ENCODE peak calls at places on chromosomes 1 and 21, in five cellular contexts. E, A, Y, B and F are unnamed samples.

GRCh38 chr1:106613861-106614260 is 442.6 kb upstream of the PRMT6 start:
- DNase-seq in E (no peak), A (no peak), Y (no peak), B (no peak), F (no peak)

GRCh38 chr1:6445062-6445763 is 20.6 kb downstream of the ESPN start:
- DNase-seq in E (peak), A (no peak), Y (no peak), B (no peak), F (no peak)

GRCh38 chr1:154945160-154945961 is 8.8 kb upstream of the PMVK start:
- DNase-seq in E (no peak), A (no peak), Y (no peak), B (no peak), F (no peak)

GRCh38 chr1:214143015-214143775 is 137.8 kb upstream of the SMYD2 start:
- DNase-seq in E (no peak), A (no peak), Y (no peak), B (no peak), F (no peak)

GRCh38 chr1:47849611-47850261 is 147.4 kb downstream of the TRABD2B start:
- DNase-seq in E (no peak), A (no peak), Y (no peak), B (no peak), F (no peak)

GRCh38 chr1:177505905-177506590 is 335.3 kb downstream of the BRINP2 start:
- DNase-seq in E (peak), A (no peak), Y (peak), B (no peak), F (no peak)

GRCh38 chr1:236081546-236082227 is 16.8 kb upstream of the NID1 start:
- DNase-seq in E (no peak), A (no peak), Y (no peak), B (no peak), F (no peak)

GRCh38 chr1:58754683-58755467 is 29.0 kb downstream of the JUN start:
- DNase-seq in E (no peak), A (no peak), Y (no peak), B (no peak), F (no peak)

GRCh38 chr1:44723064-44723463 is 7.9 kb downstream of the RNU5D-1 start:
- DNase-seq in E (no peak), A (no peak), Y (no peak), B (no peak), F (no peak)

GRCh38 chr1:52738863-52739406 is 12.7 kb downstream of the ZYG11B start:
- DNase-seq in E (no peak), A (no peak), Y (no peak), B (no peak), F (no peak)

GRCh38 chr1:37239225-37239740 is 205.0 kb upstream of the GRIK3 start:
- DNase-seq in E (no peak), A (no peak), Y (no peak), B (no peak), F (no peak)

GRCh38 chr21:36768496-36768895 is 69.6 kb downstream of the SIM2 start:
- DNase-seq in E (no peak), A (no peak), Y (no peak), B (no peak), F (no peak)

GRCh38 chr1:11339346-11340247 is 66.6 kb downstream of the UBIAD1 start:
- DNase-seq in E (no peak), A (no peak), Y (peak), B (no peak), F (no peak)

GRCh38 chr1:50830621-50831020 is 129.4 kb downstream of the FAF1 start:
- DNase-seq in E (no peak), A (no peak), Y (no peak), B (no peak), F (no peak)

GRCh38 chr1:247444571-247444970 is 13.3 kb downstream of the OR2B11 start:
- DNase-seq in E (no peak), A (no peak), Y (no peak), B (no peak), F (no peak)

GRCh38 chr1:248788327-248788726 is 32.8 kb upstream of the LYPD8 start:
- DNase-seq in E (no peak), A (no peak), Y (no peak), B (no peak), F (no peak)

GRCh38 chr1:171794085-171794484 is 12.6 kb downstream of the METTL13 start:
- DNase-seq in E (peak), A (peak), Y (peak), B (no peak), F (no peak)

GRCh38 chr1:230863449-230863848 is 4.9 kb downstream of the C1orf198 start:
- DNase-seq in E (no peak), A (no peak), Y (peak), B (no peak), F (no peak)

GRCh38 chr1:214808845-214809460 is 206.0 kb downstream of the CENPF start:
- DNase-seq in E (peak), A (no peak), Y (peak), B (no peak), F (no peak)

GRCh38 chr1:225965231-225965630 is 24.2 kb upstream of the LEFTY2 start:
- DNase-seq in E (no peak), A (no peak), Y (no peak), B (no peak), F (no peak)

GRCh38 chr1:234579967-234580366 is 30.0 kb downstream of the IRF2BP2 start:
- DNase-seq in E (no peak), A (no peak), Y (peak), B (no peak), F (no peak)